ENCODE peak calls at places on chromosomes 12 and 14, in five cellular contexts. One of them, this sample, is unnamed.

GRCh38 chr14:94907626-94908261 is 137.8 kb upstream of the GSC start:
- DNase-seq in AG09309: no peak
- DNase-seq in mammary epithelial cell: no peak
- DNase-seq in stomach: no peak
- DNase-seq in CD8-positive, alpha-beta T cell: no peak
- DNase-seq in this sample: no peak

GRCh38 chr14:67359319-67359774 is 257 bp downstream of the ATP6V1D start:
- DNase-seq in CD8-positive, alpha-beta T cell: no peak
- DNase-seq in mammary epithelial cell: no peak
- DNase-seq in stomach: no peak
- DNase-seq in AG09309: no peak
- DNase-seq in this sample: peak

GRCh38 chr12:82873309-82873708 is 186.6 kb downstream of the TMTC2 start:
- DNase-seq in CD8-positive, alpha-beta T cell: no peak
- DNase-seq in AG09309: no peak
- DNase-seq in stomach: no peak
- DNase-seq in mammary epithelial cell: no peak
- DNase-seq in this sample: no peak

GRCh38 chr14:28709571-28710305 is 56.8 kb upstream of the FOXG1 start:
- DNase-seq in CD8-positive, alpha-beta T cell: no peak
- DNase-seq in stomach: no peak
- DNase-seq in AG09309: no peak
- DNase-seq in mammary epithelial cell: peak
- DNase-seq in this sample: no peak

GRCh38 chr12:12338528-12339168 is 11.4 kb downstream of the MANSC1 start:
- DNase-seq in stomach: no peak
- DNase-seq in CD8-positive, alpha-beta T cell: no peak
- DNase-seq in mammary epithelial cell: peak
- DNase-seq in AG09309: no peak
- DNase-seq in this sample: peak

GRCh38 chr12:18643673-18644072 is 94.1 kb downstream of the PLCZ1 start:
- DNase-seq in AG09309: peak
- DNase-seq in CD8-positive, alpha-beta T cell: no peak
- DNase-seq in stomach: no peak
- DNase-seq in mammary epithelial cell: no peak
- DNase-seq in this sample: peak

GRCh38 chr12:101738920-101739665 is at the start of gene SYCP3:
- DNase-seq in mammary epithelial cell: no peak
- DNase-seq in stomach: no peak
- DNase-seq in AG09309: no peak
- DNase-seq in CD8-positive, alpha-beta T cell: no peak
- DNase-seq in this sample: no peak

GRCh38 chr14:28766505-28767238 is at the start of gene FOXG1:
- DNase-seq in AG09309: no peak
- DNase-seq in mammary epithelial cell: no peak
- DNase-seq in CD8-positive, alpha-beta T cell: no peak
- DNase-seq in stomach: no peak
- DNase-seq in this sample: peak

GRCh38 chr12:14896477-14897184 is 11.0 kb upstream of the MGP start:
- DNase-seq in stomach: no peak
- DNase-seq in AG09309: peak
- DNase-seq in mammary epithelial cell: no peak
- DNase-seq in CD8-positive, alpha-beta T cell: no peak
- DNase-seq in this sample: peak

GRCh38 chr12:11040162-11040561 is 9.0 kb upstream of the TAS2R31 start:
- DNase-seq in AG09309: no peak
- DNase-seq in mammary epithelial cell: peak
- DNase-seq in CD8-positive, alpha-beta T cell: no peak
- DNase-seq in stomach: no peak
- DNase-seq in this sample: peak

GRCh38 chr14:100359881-100360280 is 36.7 kb downstream of the SLC25A47 start:
- DNase-seq in stomach: no peak
- DNase-seq in AG09309: no peak
- DNase-seq in mammary epithelial cell: no peak
- DNase-seq in CD8-positive, alpha-beta T cell: no peak
- DNase-seq in this sample: peak

GRCh38 chr12:3237154-3237520 is 160.0 kb downstream of the TSPAN9 start:
- DNase-seq in stomach: no peak
- DNase-seq in AG09309: no peak
- DNase-seq in mammary epithelial cell: no peak
- DNase-seq in CD8-positive, alpha-beta T cell: no peak
- DNase-seq in this sample: no peak

GRCh38 chr12:102300824-102301461 is 103.3 kb upstream of the PMCH start:
- DNase-seq in stomach: no peak
- DNase-seq in CD8-positive, alpha-beta T cell: no peak
- DNase-seq in mammary epithelial cell: peak
- DNase-seq in AG09309: peak
- DNase-seq in this sample: peak

GRCh38 chr12:48794870-48795269 is 6.0 kb upstream of the ADCY6 start:
- DNase-seq in mammary epithelial cell: peak
- DNase-seq in CD8-positive, alpha-beta T cell: no peak
- DNase-seq in AG09309: no peak
- DNase-seq in stomach: no peak
- DNase-seq in this sample: no peak

GRCh38 chr12:52175411-52176350 is 16.1 kb downstream of the KRT80 start:
- DNase-seq in stomach: no peak
- DNase-seq in mammary epithelial cell: peak
- DNase-seq in AG09309: no peak
- DNase-seq in CD8-positive, alpha-beta T cell: no peak
- DNase-seq in this sample: peak

GRCh38 chr14:69037790-69038448 is 58.8 kb upstream of the ACTN1 start:
- DNase-seq in stomach: no peak
- DNase-seq in AG09309: no peak
- DNase-seq in mammary epithelial cell: peak
- DNase-seq in CD8-positive, alpha-beta T cell: no peak
- DNase-seq in this sample: peak

GRCh38 chr12:71157601-71158233 is at the start of gene TSPAN8:
- DNase-seq in mammary epithelial cell: no peak
- DNase-seq in CD8-positive, alpha-beta T cell: no peak
- DNase-seq in stomach: peak
- DNase-seq in AG09309: no peak
- DNase-seq in this sample: no peak

GRCh38 chr12:6788972-6789905 is at the start of gene CD4:
- DNase-seq in AG09309: no peak
- DNase-seq in mammary epithelial cell: no peak
- DNase-seq in stomach: no peak
- DNase-seq in CD8-positive, alpha-beta T cell: no peak
- DNase-seq in this sample: no peak

GRCh38 chr14:75705014-75705413 is 44.0 kb downstream of the TTLL5 start:
- DNase-seq in CD8-positive, alpha-beta T cell: no peak
- DNase-seq in mammary epithelial cell: no peak
- DNase-seq in AG09309: no peak
- DNase-seq in stomach: no peak
- DNase-seq in this sample: peak

GRCh38 chr14:104595116-104595675 is 9.4 kb downstream of the TMEM179 start:
- DNase-seq in AG09309: no peak
- DNase-seq in stomach: no peak
- DNase-seq in mammary epithelial cell: no peak
- DNase-seq in CD8-positive, alpha-beta T cell: no peak
- DNase-seq in this sample: no peak

DNA sequence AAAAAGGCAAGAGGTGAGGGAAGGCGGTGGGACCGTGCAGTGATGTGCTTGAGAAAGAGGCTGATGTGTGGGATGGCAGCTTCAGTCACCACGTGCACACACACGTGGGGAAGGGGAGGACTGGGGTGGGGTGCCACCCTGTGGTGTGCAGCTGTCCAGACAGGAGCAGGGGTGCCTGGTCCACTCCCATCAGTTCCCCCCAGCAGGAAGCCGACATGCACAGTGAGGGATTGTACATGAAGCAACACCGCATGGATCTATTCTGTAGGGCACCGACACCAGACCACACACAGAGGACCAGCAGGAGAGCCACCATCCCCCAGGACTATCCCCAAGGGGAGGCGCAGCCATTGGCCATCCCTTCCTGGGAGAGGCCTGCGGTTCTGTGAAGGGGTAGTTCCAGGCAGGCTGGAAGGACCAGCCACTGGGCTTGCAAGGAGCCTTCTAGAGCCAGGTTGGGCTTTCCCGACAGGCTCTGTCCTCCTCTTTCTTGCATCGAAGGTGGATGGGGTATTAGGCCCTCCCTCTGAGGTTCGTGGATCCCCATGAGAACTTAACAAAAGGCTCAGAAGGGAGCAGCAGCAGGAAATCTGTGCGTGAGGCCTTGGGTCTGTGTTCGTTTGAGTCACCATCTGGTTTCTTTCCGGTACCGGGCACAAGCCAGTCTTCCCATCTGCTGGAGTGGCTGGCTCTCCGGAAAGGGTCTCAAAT is 59.7 kb downstream of the PLEKHG3 start:
- DNase-seq in mammary epithelial cell: no peak
- DNase-seq in CD8-positive, alpha-beta T cell: no peak
- DNase-seq in stomach: no peak
- DNase-seq in AG09309: peak
- DNase-seq in this sample: peak
- TF ChIP-seq CTCF in mammary epithelial cell: peak
- TF ChIP-seq CTCF in CD8-positive, alpha-beta T cell: no peak
- TF ChIP-seq CTCF in stomach: no peak
- TF ChIP-seq CTCF in AG09309: no peak
- TF ChIP-seq CTCF in this sample: no peak

DNA sequence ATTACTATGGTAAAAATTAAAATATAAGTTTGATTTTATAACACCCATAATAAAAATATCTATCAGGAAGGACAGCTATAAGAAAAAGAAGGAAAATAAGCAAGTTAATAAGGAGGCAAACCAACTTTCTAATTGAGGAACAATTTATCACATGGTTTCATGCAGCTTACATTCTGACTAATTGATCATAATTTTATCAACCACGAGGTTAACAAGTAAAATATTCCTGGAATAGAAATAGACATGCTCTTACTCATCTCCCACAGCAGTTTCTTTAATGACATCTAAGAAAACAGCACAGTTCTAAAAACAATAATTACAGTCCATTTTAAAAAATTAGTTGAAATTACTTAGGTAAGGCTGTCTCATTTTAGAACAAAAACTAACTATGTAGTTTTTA is 130.8 kb upstream of the KRR1 start:
- DNase-seq in CD8-positive, alpha-beta T cell: no peak
- DNase-seq in mammary epithelial cell: peak
- DNase-seq in stomach: no peak
- DNase-seq in AG09309: no peak
- DNase-seq in this sample: no peak
- H3K4me3 ChIP-seq in CD8-positive, alpha-beta T cell: no peak
- H3K4me3 ChIP-seq in mammary epithelial cell: no peak
- H3K4me3 ChIP-seq in stomach: no peak
- H3K4me3 ChIP-seq in AG09309: no peak
- H3K4me3 ChIP-seq in this sample: no peak

GRCh38 chr12:107271523-107271922 is 178.2 kb upstream of the CRY1 start:
- DNase-seq in mammary epithelial cell: no peak
- DNase-seq in CD8-positive, alpha-beta T cell: no peak
- DNase-seq in stomach: no peak
- DNase-seq in AG09309: no peak
- DNase-seq in this sample: no peak

GRCh38 chr12:107263980-107264379 is 170.6 kb upstream of the CRY1 start:
- DNase-seq in CD8-positive, alpha-beta T cell: no peak
- DNase-seq in AG09309: no peak
- DNase-seq in stomach: no peak
- DNase-seq in mammary epithelial cell: no peak
- DNase-seq in this sample: no peak

GRCh38 chr12:107264667-107265066 is 171.3 kb upstream of the CRY1 start:
- DNase-seq in AG09309: no peak
- DNase-seq in mammary epithelial cell: no peak
- DNase-seq in stomach: no peak
- DNase-seq in CD8-positive, alpha-beta T cell: no peak
- DNase-seq in this sample: no peak

GRCh38 chr12:107267604-107268003 is 174.3 kb upstream of the CRY1 start:
- DNase-seq in AG09309: no peak
- DNase-seq in stomach: no peak
- DNase-seq in CD8-positive, alpha-beta T cell: no peak
- DNase-seq in mammary epithelial cell: no peak
- DNase-seq in this sample: no peak
- TF ChIP-seq CTCF in AG09309: no peak
- TF ChIP-seq CTCF in stomach: no peak
- TF ChIP-seq CTCF in CD8-positive, alpha-beta T cell: no peak
- TF ChIP-seq CTCF in mammary epithelial cell: no peak
- TF ChIP-seq CTCF in this sample: no peak

DNA sequence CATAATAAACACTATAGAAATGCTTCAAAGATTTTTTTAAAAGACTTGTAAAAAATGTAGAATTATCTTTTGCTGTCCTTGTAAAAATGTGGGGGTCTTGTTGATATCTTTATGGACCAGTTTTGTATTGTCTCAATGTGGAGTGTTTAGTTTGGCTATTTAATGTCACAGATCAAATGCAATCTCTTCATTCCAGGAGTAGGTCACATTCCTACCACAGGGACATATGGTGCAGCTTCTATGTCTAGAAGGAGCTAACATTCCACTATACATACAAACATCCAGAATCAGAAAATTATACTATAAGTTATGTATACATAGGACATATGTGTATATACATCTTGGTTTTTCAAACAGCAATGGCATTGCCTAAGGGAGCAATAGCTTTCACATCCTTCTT is 345.7 kb downstream of the BMP4 start:
- DNase-seq in mammary epithelial cell: no peak
- DNase-seq in stomach: no peak
- DNase-seq in CD8-positive, alpha-beta T cell: no peak
- DNase-seq in AG09309: no peak
- DNase-seq in this sample: no peak
- H3K4me3 ChIP-seq in mammary epithelial cell: no peak
- H3K4me3 ChIP-seq in stomach: no peak
- H3K4me3 ChIP-seq in CD8-positive, alpha-beta T cell: no peak
- H3K4me3 ChIP-seq in AG09309: no peak
- H3K4me3 ChIP-seq in this sample: no peak

This sample was measured in cardiac fibroblast.